ENCODE peak calls at places on chromosomes 5 and 9, in five cellular contexts. One of them, this sample, is unnamed.

GRCh38 chr5:57280811-57281301 is 107.0 kb downstream of the GPBP1 start:
- DNase-seq in thyroid gland: no peak
- DNase-seq in choroid plexus epithelial cell: no peak
- DNase-seq in pancreas: no peak
- DNase-seq in cardiac muscle cell: no peak
- DNase-seq in this sample: no peak

GRCh38 chr9:74285075-74285474 is 212.1 kb upstream of the RORB start:
- DNase-seq in thyroid gland: no peak
- DNase-seq in choroid plexus epithelial cell: peak
- DNase-seq in pancreas: no peak
- DNase-seq in cardiac muscle cell: peak
- DNase-seq in this sample: no peak

GRCh38 chr5:171776176-171776575 is 9.4 kb upstream of the SMIM23 start:
- DNase-seq in thyroid gland: no peak
- DNase-seq in choroid plexus epithelial cell: no peak
- DNase-seq in pancreas: no peak
- DNase-seq in cardiac muscle cell: no peak
- DNase-seq in this sample: no peak

GRCh38 chr5:54357371-54358058 is 47.1 kb upstream of the ARL15 start:
- DNase-seq in thyroid gland: no peak
- DNase-seq in choroid plexus epithelial cell: no peak
- DNase-seq in pancreas: no peak
- DNase-seq in cardiac muscle cell: no peak
- DNase-seq in this sample: no peak

GRCh38 chr5:68115584-68115983 is 100.0 kb upstream of the PIK3R1 start:
- DNase-seq in thyroid gland: no peak
- DNase-seq in choroid plexus epithelial cell: no peak
- DNase-seq in pancreas: no peak
- DNase-seq in cardiac muscle cell: no peak
- DNase-seq in this sample: no peak

GRCh38 chr9:92749934-92750315 is 14.7 kb downstream of the BICD2 start:
- DNase-seq in thyroid gland: no peak
- DNase-seq in choroid plexus epithelial cell: peak
- DNase-seq in pancreas: no peak
- DNase-seq in cardiac muscle cell: no peak
- DNase-seq in this sample: peak

GRCh38 chr5:180007582-180007981 is 64.0 kb downstream of the RNF130 start:
- DNase-seq in thyroid gland: no peak
- DNase-seq in choroid plexus epithelial cell: peak
- DNase-seq in pancreas: no peak
- DNase-seq in cardiac muscle cell: peak
- DNase-seq in this sample: no peak

GRCh38 chr5:116908537-116908936 is 333.9 kb upstream of the SEMA6A start:
- DNase-seq in thyroid gland: no peak
- DNase-seq in choroid plexus epithelial cell: no peak
- DNase-seq in pancreas: no peak
- DNase-seq in cardiac muscle cell: no peak
- DNase-seq in this sample: no peak

GRCh38 chr9:137521405-137521985 is 28.7 kb downstream of the PNPLA7 start:
- DNase-seq in thyroid gland: no peak
- DNase-seq in choroid plexus epithelial cell: no peak
- DNase-seq in pancreas: peak
- DNase-seq in cardiac muscle cell: no peak
- DNase-seq in this sample: no peak

GRCh38 chr9:86176468-86176867 is 77.1 kb upstream of the GOLM1 start:
- DNase-seq in thyroid gland: peak
- DNase-seq in choroid plexus epithelial cell: no peak
- DNase-seq in pancreas: no peak
- DNase-seq in cardiac muscle cell: no peak
- DNase-seq in this sample: no peak

GRCh38 chr5:146510528-146510927 is 5.5 kb downstream of the GPR151 start:
- DNase-seq in thyroid gland: no peak
- DNase-seq in choroid plexus epithelial cell: peak
- DNase-seq in pancreas: no peak
- DNase-seq in cardiac muscle cell: no peak
- DNase-seq in this sample: peak

GRCh38 chr9:120874861-120875565 is 2.0 kb downstream of the PHF19 start:
- DNase-seq in thyroid gland: no peak
- DNase-seq in choroid plexus epithelial cell: no peak
- DNase-seq in pancreas: no peak
- DNase-seq in cardiac muscle cell: no peak
- DNase-seq in this sample: no peak

GRCh38 chr5:142181096-142181495 is 72.5 kb downstream of the NDFIP1 start:
- DNase-seq in thyroid gland: no peak
- DNase-seq in choroid plexus epithelial cell: no peak
- DNase-seq in pancreas: no peak
- DNase-seq in cardiac muscle cell: no peak
- DNase-seq in this sample: no peak

GRCh38 chr5:116738270-116738947 is 163.8 kb upstream of the SEMA6A start:
- DNase-seq in thyroid gland: no peak
- DNase-seq in choroid plexus epithelial cell: no peak
- DNase-seq in pancreas: no peak
- DNase-seq in cardiac muscle cell: no peak
- DNase-seq in this sample: no peak

GRCh38 chr9:95341262-95342011 is 23.9 kb upstream of the FANCC start:
- DNase-seq in thyroid gland: no peak
- DNase-seq in choroid plexus epithelial cell: peak
- DNase-seq in pancreas: no peak
- DNase-seq in cardiac muscle cell: peak
- DNase-seq in this sample: peak

GRCh38 chr5:37015795-37016666 is 139.5 kb downstream of the NIPBL start:
- DNase-seq in thyroid gland: no peak
- DNase-seq in choroid plexus epithelial cell: peak
- DNase-seq in pancreas: no peak
- DNase-seq in cardiac muscle cell: no peak
- DNase-seq in this sample: peak

GRCh38 chr5:139451176-139451575 is 11.4 kb downstream of the ECSCR start:
- DNase-seq in thyroid gland: no peak
- DNase-seq in choroid plexus epithelial cell: no peak
- DNase-seq in pancreas: no peak
- DNase-seq in cardiac muscle cell: no peak
- DNase-seq in this sample: no peak

GRCh38 chr5:135458921-135459331 is 6.8 kb upstream of the TIFAB start:
- DNase-seq in thyroid gland: peak
- DNase-seq in choroid plexus epithelial cell: peak
- DNase-seq in pancreas: no peak
- DNase-seq in cardiac muscle cell: no peak
- DNase-seq in this sample: peak

GRCh38 chr5:560792-561166 is 36.5 kb upstream of the SLC9A3 start:
- DNase-seq in thyroid gland: no peak
- DNase-seq in choroid plexus epithelial cell: no peak
- DNase-seq in pancreas: no peak
- DNase-seq in cardiac muscle cell: no peak
- DNase-seq in this sample: no peak

GRCh38 chr5:173567548-173567947 is 48.9 kb downstream of the BOD1 start:
- DNase-seq in thyroid gland: no peak
- DNase-seq in choroid plexus epithelial cell: peak
- DNase-seq in pancreas: no peak
- DNase-seq in cardiac muscle cell: no peak
- DNase-seq in this sample: no peak

GRCh38 chr9:114054191-114054690 is 23.9 kb downstream of the AMBP start:
- DNase-seq in thyroid gland: no peak
- DNase-seq in choroid plexus epithelial cell: no peak
- DNase-seq in pancreas: no peak
- DNase-seq in cardiac muscle cell: no peak
- DNase-seq in this sample: no peak

GRCh38 chr5:6505779-6506557 is 57.3 kb downstream of the UBE2QL1 start:
- DNase-seq in thyroid gland: no peak
- DNase-seq in choroid plexus epithelial cell: no peak
- DNase-seq in pancreas: no peak
- DNase-seq in cardiac muscle cell: no peak
- DNase-seq in this sample: no peak

GRCh38 chr5:44387391-44387790 is 1.8 kb downstream of the FGF10 start:
- DNase-seq in thyroid gland: no peak
- DNase-seq in choroid plexus epithelial cell: no peak
- DNase-seq in pancreas: no peak
- DNase-seq in cardiac muscle cell: peak
- DNase-seq in this sample: no peak

GRCh38 chr5:132073231-132074013 is at the start of gene CSF2:
- DNase-seq in thyroid gland: no peak
- DNase-seq in choroid plexus epithelial cell: peak
- DNase-seq in pancreas: no peak
- DNase-seq in cardiac muscle cell: no peak
- DNase-seq in this sample: peak

DNA sequence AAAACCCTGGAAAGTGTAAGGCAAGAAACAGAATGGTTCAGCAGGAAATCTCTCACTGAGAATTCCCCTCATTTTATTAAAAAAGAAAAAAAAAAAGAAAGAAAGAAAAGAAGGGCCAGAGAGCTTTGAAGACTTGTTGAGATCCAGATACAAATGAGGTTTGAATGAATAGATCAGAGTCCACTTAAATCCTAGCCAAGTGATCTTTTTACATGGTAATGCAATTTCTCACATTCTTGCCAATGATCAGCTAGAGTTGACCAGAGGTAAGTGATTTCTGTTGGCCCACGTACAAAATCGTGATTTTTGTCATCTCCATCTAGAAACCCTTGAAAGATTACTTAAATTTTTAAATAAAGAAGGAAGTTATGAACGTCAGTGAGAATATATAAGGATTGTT is 261.5 kb upstream of the PCSK5 start:
- DNase-seq in thyroid gland: no peak
- DNase-seq in choroid plexus epithelial cell: no peak
- DNase-seq in pancreas: no peak
- DNase-seq in cardiac muscle cell: no peak
- DNase-seq in this sample: no peak
- TF ChIP-seq CTCF in thyroid gland: no peak
- TF ChIP-seq CTCF in choroid plexus epithelial cell: no peak
- TF ChIP-seq CTCF in pancreas: no peak
- TF ChIP-seq CTCF in cardiac muscle cell: no peak
- TF ChIP-seq CTCF in this sample: no peak

GRCh38 chr9:91379461-91379860 is 17.7 kb upstream of the AUH start:
- DNase-seq in thyroid gland: no peak
- DNase-seq in choroid plexus epithelial cell: peak
- DNase-seq in pancreas: no peak
- DNase-seq in cardiac muscle cell: no peak
- DNase-seq in this sample: peak

GRCh38 chr9:91378695-91379127 is 17.0 kb upstream of the AUH start:
- DNase-seq in thyroid gland: no peak
- DNase-seq in choroid plexus epithelial cell: peak
- DNase-seq in pancreas: no peak
- DNase-seq in cardiac muscle cell: no peak
- DNase-seq in this sample: peak

GRCh38 chr9:91376239-91376638 is 14.5 kb upstream of the AUH start:
- DNase-seq in thyroid gland: no peak
- DNase-seq in choroid plexus epithelial cell: peak
- DNase-seq in pancreas: no peak
- DNase-seq in cardiac muscle cell: no peak
- DNase-seq in this sample: no peak

DNA sequence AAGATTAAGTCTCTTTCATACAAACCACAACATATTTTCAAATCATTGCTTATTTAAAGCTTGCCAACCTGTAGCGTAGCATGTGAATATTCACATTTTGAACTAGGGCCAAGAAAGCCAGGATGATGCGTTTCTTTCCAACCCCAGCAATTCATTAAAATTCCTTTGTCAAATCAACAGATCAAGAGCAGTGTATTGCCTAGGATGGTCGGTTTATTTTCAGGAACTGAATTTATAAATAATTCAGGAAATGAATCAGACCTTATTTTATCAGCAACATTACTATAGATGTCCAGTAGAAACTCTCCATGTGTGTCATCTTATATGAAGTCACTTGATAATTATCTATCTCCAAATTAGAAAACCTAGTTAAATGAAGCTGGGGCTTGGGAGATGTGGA is 13.2 kb upstream of the AUH start:
- DNase-seq in thyroid gland: no peak
- DNase-seq in choroid plexus epithelial cell: peak
- DNase-seq in pancreas: no peak
- DNase-seq in cardiac muscle cell: no peak
- DNase-seq in this sample: peak
- H3K4me3 ChIP-seq in thyroid gland: no peak
- H3K4me3 ChIP-seq in choroid plexus epithelial cell: no peak
- H3K4me3 ChIP-seq in pancreas: no peak
- H3K4me3 ChIP-seq in cardiac muscle cell: no peak
- H3K4me3 ChIP-seq in this sample: no peak

GRCh38 chr5:177312649-177313181 is 1.0 kb upstream of the MXD3 start:
- DNase-seq in thyroid gland: no peak
- DNase-seq in choroid plexus epithelial cell: no peak
- DNase-seq in pancreas: no peak
- DNase-seq in cardiac muscle cell: peak
- DNase-seq in this sample: no peak
- TF ChIP-seq CTCF in thyroid gland: no peak
- TF ChIP-seq CTCF in choroid plexus epithelial cell: no peak
- TF ChIP-seq CTCF in pancreas: no peak
- TF ChIP-seq CTCF in cardiac muscle cell: no peak
- TF ChIP-seq CTCF in this sample: no peak

GRCh38 chr9:134474058-134474370 is 147.8 kb downstream of the RXRA start:
- DNase-seq in thyroid gland: peak
- DNase-seq in choroid plexus epithelial cell: peak
- DNase-seq in pancreas: no peak
- DNase-seq in cardiac muscle cell: no peak
- DNase-seq in this sample: peak
- H3K4me3 ChIP-seq in thyroid gland: no peak
- H3K4me3 ChIP-seq in choroid plexus epithelial cell: no peak
- H3K4me3 ChIP-seq in pancreas: no peak
- H3K4me3 ChIP-seq in cardiac muscle cell: no peak
- H3K4me3 ChIP-seq in this sample: no peak

DNA sequence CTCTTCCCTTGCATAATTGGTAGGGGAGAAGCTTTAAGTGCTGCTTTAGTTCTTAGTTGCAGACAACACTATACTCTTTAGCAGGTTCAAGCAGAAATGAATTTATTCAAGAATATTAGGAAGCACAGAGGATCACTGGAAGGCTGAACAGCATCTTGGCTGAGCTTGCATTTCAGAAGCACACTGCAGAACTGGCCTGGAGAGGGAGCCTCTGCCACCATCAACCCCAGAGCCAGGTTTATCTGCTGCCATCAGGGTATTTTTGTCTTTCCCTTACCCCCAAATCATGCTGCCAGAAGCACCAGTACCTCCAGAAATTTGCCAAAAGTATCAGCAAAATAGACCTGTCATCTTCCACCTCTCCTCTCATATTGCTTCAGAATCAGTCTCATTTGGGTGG is 440.7 kb downstream of the DMAC1 start:
- DNase-seq in thyroid gland: no peak
- DNase-seq in choroid plexus epithelial cell: peak
- DNase-seq in pancreas: no peak
- DNase-seq in cardiac muscle cell: peak
- DNase-seq in this sample: peak
- TF ChIP-seq CTCF in thyroid gland: no peak
- TF ChIP-seq CTCF in choroid plexus epithelial cell: peak
- TF ChIP-seq CTCF in pancreas: no peak
- TF ChIP-seq CTCF in cardiac muscle cell: peak
- TF ChIP-seq CTCF in this sample: peak

GRCh38 chr5:80193421-80193820 is 62.4 kb downstream of the SERINC5 start:
- DNase-seq in thyroid gland: no peak
- DNase-seq in choroid plexus epithelial cell: peak
- DNase-seq in pancreas: no peak
- DNase-seq in cardiac muscle cell: no peak
- DNase-seq in this sample: no peak
- H3K4me3 ChIP-seq in thyroid gland: no peak
- H3K4me3 ChIP-seq in choroid plexus epithelial cell: no peak
- H3K4me3 ChIP-seq in pancreas: no peak
- H3K4me3 ChIP-seq in cardiac muscle cell: no peak
- H3K4me3 ChIP-seq in this sample: no peak

This sample was measured in fibroblast of pulmonary artery.